ENCODE peak calls at places on chromosomes 4 and X, in nine cellular contexts. D is heart left ventricle, V is IMR-90, W is A549, Z is HCT116, M is sigmoid colon, E is upper lobe of left lung, U is tibial nerve, A is esophagus muscularis mucosa. F is an unnamed sample. For H3K4me1, the result is how much of the 10 kb centered on the place peaks cover.

GRCh38 chr4:92234393-92235176 is 69.2 kb upstream of the GRID2 start:
- DNase-seq in D (no peak), V (peak), W (no peak), Z (peak), M (no peak), E (no peak), U (no peak), A (no peak), F (no peak)

GRCh38 chrX:116417968-116418367 is 18.4 kb upstream of the SLC6A14 start:
- DNase-seq in D (no peak), V (no peak), W (no peak), Z (no peak), M (no peak), E (no peak), U (no peak), A (no peak), F (no peak)

GRCh38 chr4:5808081-5808741 is 84.7 kb downstream of the CRMP1 start:
- DNase-seq in D (no peak), V (peak), W (no peak), Z (no peak), M (peak), E (no peak), U (no peak), A (no peak), F (no peak)

GRCh38 chr4:53558981-53559620 is 32.2 kb downstream of the LNX1 start:
- DNase-seq in D (no peak), V (no peak), W (no peak), Z (no peak), M (no peak), E (no peak), U (no peak), A (no peak), F (no peak)

GRCh38 chrX:43741843-43742573 is 85.9 kb downstream of the MAOA start:
- DNase-seq in D (peak), V (no peak), W (no peak), Z (no peak), M (no peak), E (no peak), U (no peak), A (no peak), F (no peak)

GRCh38 chrX:150569155-150569477 is 695 bp downstream of the MTM1 start:
- DNase-seq in D (peak), V (peak), W (no peak), Z (no peak), M (no peak), E (no peak), U (no peak), A (no peak), F (no peak)

GRCh38 chr4:184265566-184266351 is 48.1 kb upstream of the ENPP6 start:
- DNase-seq in D (no peak), V (peak), W (peak), Z (peak), M (no peak), E (no peak), U (no peak), A (no peak), F (peak)

GRCh38 chrX:23879380-23880090 is 28.2 kb downstream of the APOO start:
- DNase-seq in D (no peak), V (no peak), W (no peak), Z (no peak), M (no peak), E (no peak), U (no peak), A (no peak), F (no peak)

GRCh38 chr4:6420036-6420435 is 52.4 kb downstream of the PPP2R2C start:
- DNase-seq in D (no peak), V (no peak), W (no peak), Z (no peak), M (no peak), E (no peak), U (no peak), A (no peak), F (no peak)

GRCh38 chr4:108620933-108621905 is 843 bp downstream of the RPL34 start:
- DNase-seq in D (no peak), V (peak), W (no peak), Z (no peak), M (no peak), E (no peak), U (no peak), A (no peak), F (no peak)
- TF ChIP-seq POLR2A in D (no peak), V (no peak), W (no peak), Z (no peak), M (no peak), E (no peak), U (no peak), A (no peak), F (no peak)

GRCh38 chr4:7442609-7443140 is 7.9 kb upstream of the PSAPL1 start:
- DNase-seq in D (no peak), V (no peak), W (no peak), Z (no peak), M (no peak), E (no peak), U (no peak), A (no peak), F (no peak)

GRCh38 chr4:7436256-7436655 is 1.5 kb upstream of the PSAPL1 start:
- DNase-seq in D (no peak), V (no peak), W (no peak), Z (no peak), M (no peak), E (peak), U (no peak), A (no peak), F (no peak)

GRCh38 chr4:7441201-7441600 is 6.5 kb upstream of the PSAPL1 start:
- DNase-seq in D (no peak), V (no peak), W (no peak), Z (no peak), M (no peak), E (no peak), U (no peak), A (no peak), F (no peak)

GRCh38 chr4:7435411-7436095 is 823 bp upstream of the PSAPL1 start:
- DNase-seq in D (no peak), V (no peak), W (no peak), Z (no peak), M (no peak), E (no peak), U (no peak), A (no peak), F (no peak)

DNA sequence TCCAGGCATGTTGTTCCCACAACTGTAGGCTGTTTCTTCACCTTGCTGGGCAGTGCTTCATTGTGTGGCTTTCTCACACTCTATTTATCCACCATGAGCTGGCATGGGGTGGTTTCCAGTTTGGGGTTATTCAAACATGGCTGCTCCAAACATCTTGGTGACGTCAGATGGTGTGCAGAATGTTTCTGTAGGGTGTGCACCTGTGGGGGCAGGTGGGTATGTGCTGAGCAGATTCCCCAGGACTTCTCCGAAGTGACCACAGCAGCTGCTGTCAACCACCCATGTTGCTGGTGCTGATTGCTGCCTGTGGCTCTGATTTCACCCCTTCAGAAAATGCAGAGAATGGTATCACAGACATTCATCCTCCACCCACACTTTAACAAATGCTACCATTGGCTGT is 5.0 kb upstream of the PSAPL1 start:
- DNase-seq in D (no peak), V (no peak), W (no peak), Z (no peak), M (no peak), E (no peak), U (no peak), A (no peak), F (no peak)
- H3K4me1 ChIP-seq in D (under half), V (under half), W (under half), Z (under half), M (under half), E (under half), U (under half), A (under half), F (under half)

GRCh38 chr4:16225996-16226815 is at the start of gene TAPT1:
- DNase-seq in D (peak), V (peak), W (peak), Z (no peak), M (peak), E (peak), U (peak), A (no peak), F (no peak)

GRCh38 chr4:16225139-16225538 is 1.1 kb downstream of the TAPT1 start:
- DNase-seq in D (no peak), V (peak), W (no peak), Z (no peak), M (no peak), E (no peak), U (no peak), A (no peak), F (no peak)

GRCh38 chr4:16225681-16225995 is 633 bp downstream of the TAPT1 start:
- DNase-seq in D (no peak), V (no peak), W (no peak), Z (no peak), M (no peak), E (no peak), U (no peak), A (no peak), F (no peak)

GRCh38 chr4:16227462-16227868 is 1.2 kb upstream of the TAPT1 start:
- DNase-seq in D (peak), V (peak), W (no peak), Z (no peak), M (peak), E (no peak), U (no peak), A (no peak), F (no peak)

GRCh38 chr4:16226816-16227461 is 668 bp upstream of the TAPT1 start:
- DNase-seq in D (peak), V (no peak), W (no peak), Z (no peak), M (peak), E (peak), U (peak), A (peak), F (no peak)
- TF ChIP-seq POLR2A in D (no peak), V (no peak), W (no peak), Z (no peak), M (no peak), E (no peak), U (no peak), A (no peak), F (no peak)

GRCh38 chr4:110119347-110119746 is 79.1 kb downstream of the ELOVL6 start:
- DNase-seq in D (no peak), V (no peak), W (no peak), Z (no peak), M (no peak), E (no peak), U (no peak), A (no peak), F (no peak)
- H3K4me1 ChIP-seq in D (under half), V (under half), W (under half), Z (under half), M (under half), E (under half), U (under half), A (under half), F (under half)

GRCh38 chr4:154569028-154569427 is 6.2 kb downstream of the FGB start:
- DNase-seq in D (no peak), V (no peak), W (no peak), Z (no peak), M (no peak), E (no peak), U (no peak), A (no peak), F (no peak)

GRCh38 chr4:154562697-154563254 is at the start of gene FGB:
- DNase-seq in D (no peak), V (no peak), W (no peak), Z (no peak), M (no peak), E (no peak), U (no peak), A (no peak), F (no peak)

GRCh38 chr4:154564311-154564710 is 1.5 kb downstream of the FGB start:
- DNase-seq in D (no peak), V (no peak), W (no peak), Z (no peak), M (no peak), E (no peak), U (no peak), A (no peak), F (no peak)

GRCh38 chr4:154566639-154567204 is 3.9 kb downstream of the FGB start:
- DNase-seq in D (no peak), V (peak), W (no peak), Z (no peak), M (no peak), E (no peak), U (no peak), A (no peak), F (no peak)

DNA sequence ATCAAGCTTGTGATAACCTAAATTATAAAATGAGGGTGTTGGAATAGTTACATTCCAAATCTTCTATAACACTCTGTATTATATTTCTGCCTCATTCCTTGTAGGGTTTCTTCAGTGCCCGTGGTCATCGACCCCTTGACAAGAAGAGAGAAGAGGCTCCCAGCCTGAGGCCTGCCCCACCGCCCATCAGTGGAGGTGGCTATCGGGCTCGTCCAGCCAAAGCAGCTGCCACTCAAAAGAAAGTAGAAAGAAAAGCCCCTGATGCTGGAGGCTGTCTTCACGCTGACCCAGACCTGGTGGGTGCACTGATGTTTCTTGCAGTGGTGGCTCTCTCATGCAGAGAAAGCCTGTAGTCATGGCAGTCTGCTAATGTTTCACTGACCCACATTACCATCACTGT is 2.9 kb downstream of the FGB start:
- DNase-seq in D (no peak), V (no peak), W (no peak), Z (no peak), M (no peak), E (peak), U (no peak), A (no peak), F (no peak)
- TF ChIP-seq POLR2A in D (no peak), V (no peak), W (no peak), Z (no peak), M (no peak), E (no peak), U (no peak), A (no peak), F (no peak)

GRCh38 chrX:65601126-65601525 is 66.3 kb upstream of the MSN start:
- DNase-seq in D (no peak), V (no peak), W (no peak), Z (no peak), M (no peak), E (no peak), U (no peak), A (no peak), F (no peak)

GRCh38 chrX:65601530-65602281 is 65.7 kb upstream of the MSN start:
- DNase-seq in D (peak), V (peak), W (no peak), Z (no peak), M (peak), E (no peak), U (peak), A (no peak), F (no peak)

GRCh38 chrX:65596270-65596669 is 61.7 kb upstream of the LAS1L start:
- DNase-seq in D (no peak), V (peak), W (no peak), Z (no peak), M (no peak), E (no peak), U (no peak), A (no peak), F (no peak)

GRCh38 chrX:65600106-65600505 is 65.5 kb upstream of the LAS1L start:
- DNase-seq in D (no peak), V (no peak), W (no peak), Z (no peak), M (no peak), E (no peak), U (no peak), A (no peak), F (no peak)

GRCh38 chrX:65598559-65599147 is 64.1 kb upstream of the LAS1L start:
- DNase-seq in D (no peak), V (no peak), W (no peak), Z (no peak), M (no peak), E (no peak), U (no peak), A (no peak), F (no peak)
- H3K4me1 ChIP-seq in D (under half), V (under half), W (under half), Z (under half), M (under half), E (under half), U (under half), A (under half), F (under half)

GRCh38 chr4:145484240-145484846 is 2.7 kb downstream of the SMAD1 start:
- DNase-seq in D (no peak), V (no peak), W (no peak), Z (no peak), M (no peak), E (no peak), U (no peak), A (no peak), F (no peak)

GRCh38 chr4:145481164-145481941 is at the start of gene SMAD1:
- DNase-seq in D (peak), V (peak), W (peak), Z (peak), M (peak), E (peak), U (peak), A (peak), F (no peak)

GRCh38 chr4:145480257-145480656 is 1.4 kb upstream of the SMAD1 start:
- DNase-seq in D (no peak), V (no peak), W (no peak), Z (no peak), M (no peak), E (no peak), U (no peak), A (no peak), F (no peak)

GRCh38 chr4:145481942-145482208 is 222 bp downstream of the SMAD1 start:
- DNase-seq in D (no peak), V (no peak), W (no peak), Z (no peak), M (no peak), E (peak), U (no peak), A (no peak), F (no peak)

GRCh38 chr4:145482209-145483021 is 762 bp downstream of the SMAD1 start:
- DNase-seq in D (peak), V (peak), W (peak), Z (peak), M (peak), E (peak), U (peak), A (no peak), F (no peak)
- TF ChIP-seq POLR2A in D (no peak), V (peak), W (no peak), Z (no peak), M (no peak), E (no peak), U (no peak), A (no peak), F (no peak)

GRCh38 chr4:176778063-176778462 is 14.7 kb downstream of the VEGFC start:
- DNase-seq in D (no peak), V (peak), W (no peak), Z (no peak), M (no peak), E (no peak), U (no peak), A (no peak), F (no peak)
- H3K4me1 ChIP-seq in D (under half), V (under half), W (half or more), Z (under half), M (under half), E (under half), U (under half), A (under half), F (under half)

F was measured in vagina.